ENCODE peak calls at places on chromosomes 13 and 19, in four cellular contexts. K is NT2/D1, F is GM12878, Q is H1. Y is an unnamed sample. For H3K4me1, the result is how much of the 10 kb centered on the place peaks cover.

GRCh38 chr13:101390461-101390860 is 25.8 kb downstream of the NALCN start:
- DNase-seq in K (no peak), F (no peak), Q (no peak), Y (no peak)

GRCh38 chr13:30334663-30335386 is 27.5 kb upstream of the KATNAL1 start:
- DNase-seq in K (no peak), F (no peak), Q (peak), Y (peak)

GRCh38 chr13:106306748-106307277 is 228.6 kb downstream of the EFNB2 start:
- DNase-seq in K (no peak), F (no peak), Q (no peak), Y (no peak)

GRCh38 chr13:79987323-79987722 is 353.6 kb downstream of the SPRY2 start:
- DNase-seq in K (no peak), F (no peak), Q (no peak), Y (no peak)

GRCh38 chr13:34346626-34347025 is 528.7 kb downstream of the RFC3 start:
- DNase-seq in K (no peak), F (no peak), Q (no peak), Y (no peak)

GRCh38 chr19:19162495-19162894 is 7.6 kb downstream of the MEF2B start:
- DNase-seq in K (no peak), F (no peak), Q (no peak), Y (no peak)

GRCh38 chr19:3607398-3608078 is 863 bp upstream of the TBXA2R start:
- DNase-seq in K (no peak), F (no peak), Q (peak), Y (no peak)

GRCh38 chr13:67061750-67062149 is 168.4 kb downstream of the PCDH9 start:
- DNase-seq in K (no peak), F (no peak), Q (no peak), Y (no peak)

GRCh38 chr13:51977606-51978005 is 33.6 kb downstream of the ATP7B start:
- DNase-seq in K (no peak), F (no peak), Q (no peak), Y (no peak)

GRCh38 chr13:40388617-40389016 is 277.8 kb downstream of the FOXO1 start:
- DNase-seq in K (no peak), F (peak), Q (no peak), Y (no peak)

GRCh38 chr13:27372896-27373295 is 51.5 kb upstream of the GTF3A start:
- DNase-seq in K (no peak), F (no peak), Q (no peak), Y (peak)

GRCh38 chr19:23957660-23958281 is 43.1 kb downstream of the ZNF726 start:
- DNase-seq in K (no peak), F (no peak), Q (no peak), Y (no peak)

GRCh38 chr13:59038824-59039223 is 1124.9 kb downstream of the DIAPH3 start:
- DNase-seq in K (no peak), F (no peak), Q (no peak), Y (no peak)

GRCh38 chr13:101144808-101145419 is 271.4 kb downstream of the NALCN start:
- DNase-seq in K (peak), F (peak), Q (no peak), Y (peak)

GRCh38 chr13:29505950-29506349 is 89.5 kb downstream of the SLC7A1 start:
- DNase-seq in K (no peak), F (no peak), Q (no peak), Y (no peak)

GRCh38 chr13:114268344-114269280 is 12.8 kb upstream of the UPF3A start:
- DNase-seq in K (no peak), F (no peak), Q (no peak), Y (no peak)

GRCh38 chr19:23263870-23264590 is 13.8 kb upstream of the ZNF724 start:
- DNase-seq in K (no peak), F (no peak), Q (no peak), Y (no peak)

GRCh38 chr19:4977299-4978174 is 8.6 kb downstream of the KDM4B start:
- DNase-seq in K (peak), F (no peak), Q (no peak), Y (no peak)

GRCh38 chr13:41854758-41855157 is 106.2 kb downstream of the VWA8 start:
- DNase-seq in K (no peak), F (no peak), Q (no peak), Y (no peak)

GRCh38 chr13:94217370-94217769 is 262.1 kb downstream of the DCT start:
- DNase-seq in K (no peak), F (no peak), Q (no peak), Y (no peak)

GRCh38 chr19:8731428-8732169 is 10.2 kb downstream of the OR2Z1 start:
- DNase-seq in K (no peak), F (no peak), Q (no peak), Y (no peak)

GRCh38 chr13:74074723-74075122 is 59.5 kb downstream of the KLF12 start:
- DNase-seq in K (no peak), F (no peak), Q (no peak), Y (no peak)

GRCh38 chr13:41356788-41357187 is 45.7 kb downstream of the NAA16 start:
- DNase-seq in K (no peak), F (no peak), Q (no peak), Y (no peak)

GRCh38 chr19:46269085-46269484 is 27.8 kb upstream of the HIF3A start:
- DNase-seq in K (no peak), F (no peak), Q (no peak), Y (no peak)

GRCh38 chr13:75587679-75588078 is 38.1 kb downstream of the UCHL3 start:
- DNase-seq in K (peak), F (no peak), Q (no peak), Y (peak)

GRCh38 chr13:23817833-23818232 is 71.4 kb downstream of the MIPEP start:
- DNase-seq in K (no peak), F (no peak), Q (no peak), Y (no peak)

GRCh38 chr13:77740931-77741586 is 43.6 kb downstream of the SLAIN1 start:
- DNase-seq in K (no peak), F (no peak), Q (no peak), Y (no peak)

GRCh38 chr19:3670796-3671679 is 29.2 kb downstream of the PIP5K1C start:
- DNase-seq in K (no peak), F (no peak), Q (no peak), Y (no peak)

GRCh38 chr13:30341815-30342570 is 34.6 kb upstream of the KATNAL1 start:
- DNase-seq in K (no peak), F (no peak), Q (no peak), Y (no peak)

GRCh38 chr13:63636231-63636993 is 2220.8 kb upstream of the PCDH20 start:
- DNase-seq in K (no peak), F (peak), Q (no peak), Y (no peak)

GRCh38 chr19:2550431-2551171 is 74.7 kb downstream of the GADD45B start:
- DNase-seq in K (no peak), F (no peak), Q (no peak), Y (no peak)

GRCh38 chr19:48656840-48657474 is 11.0 kb upstream of the CA11 start:
- DNase-seq in K (no peak), F (no peak), Q (no peak), Y (no peak)

GRCh38 chr13:76663941-76664340 is 222.3 kb downstream of the KCTD12 start:
- DNase-seq in K (no peak), F (no peak), Q (no peak), Y (no peak)

GRCh38 chr19:30214651-30215051 is 157.5 kb upstream of the ZNF536 start:
- DNase-seq in K (no peak), F (peak), Q (peak), Y (no peak)

GRCh38 chr19:3450796-3451411 is 29.4 kb downstream of the SMIM24 start:
- DNase-seq in K (no peak), F (no peak), Q (no peak), Y (peak)

GRCh38 chr13:110137677-110138008 is 169.3 kb downstream of the COL4A1 start:
- DNase-seq in K (no peak), F (no peak), Q (no peak), Y (peak)

GRCh38 chr13:50948576-50948975 is 39.0 kb downstream of the RNASEH2B start:
- DNase-seq in K (no peak), F (no peak), Q (no peak), Y (no peak)

GRCh38 chr13:50950808-50951207 is 41.2 kb downstream of the RNASEH2B start:
- DNase-seq in K (no peak), F (no peak), Q (no peak), Y (no peak)

GRCh38 chr13:50941146-50941545 is 31.6 kb downstream of the RNASEH2B start:
- DNase-seq in K (no peak), F (no peak), Q (no peak), Y (no peak)

GRCh38 chr13:50942630-50943311 is 33.2 kb downstream of the RNASEH2B start:
- DNase-seq in K (no peak), F (no peak), Q (no peak), Y (no peak)

GRCh38 chr13:50945669-50946068 is 36.1 kb downstream of the RNASEH2B start:
- DNase-seq in K (no peak), F (no peak), Q (no peak), Y (no peak)
- H3K4me1 ChIP-seq in K (under half), F (under half), Q (under half), Y (under half)

GRCh38 chr19:879711-880438 is 13.1 kb downstream of the MED16 start:
- DNase-seq in K (no peak), F (no peak), Q (no peak), Y (no peak)
- TF ChIP-seq SUZ12 in K (no peak), F (no peak), Q (no peak), Y (no peak)

DNA sequence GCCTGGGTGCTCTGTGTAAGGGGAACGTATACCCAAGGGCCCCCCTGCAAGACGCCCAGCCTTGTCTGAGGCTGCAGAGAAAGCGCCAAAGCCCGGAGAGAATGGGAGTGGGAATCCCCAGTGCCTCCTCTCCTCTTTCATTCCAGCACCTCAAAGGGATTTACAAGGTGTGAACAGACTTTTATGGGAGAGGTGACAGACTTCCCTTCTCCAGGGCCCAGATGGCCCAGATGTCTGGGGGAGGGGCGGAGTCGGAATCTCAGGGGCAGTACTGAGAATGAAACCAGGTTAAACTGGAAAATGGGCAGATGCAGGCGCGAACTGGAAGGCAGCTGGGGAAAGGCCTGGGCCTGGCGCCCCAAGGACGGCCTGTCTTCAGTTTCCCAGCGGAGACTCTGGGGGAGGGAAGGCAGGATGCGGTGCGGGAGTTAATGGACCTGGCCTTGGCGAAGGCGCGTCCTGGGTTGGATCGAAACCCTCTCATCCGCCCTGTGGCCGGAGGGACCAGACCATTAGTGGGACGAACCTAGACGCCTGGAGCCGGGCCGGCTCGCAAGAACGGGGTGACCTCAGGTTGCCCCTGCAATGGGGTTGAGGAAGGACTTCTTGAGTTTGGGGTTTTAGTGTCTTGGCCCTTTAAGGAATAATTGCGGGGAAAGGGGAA is 622 bp upstream of the TRIP10 start:
- DNase-seq in K (no peak), F (no peak), Q (peak), Y (no peak)
- H3K4me1 ChIP-seq in K (under half), F (under half), Q (under half), Y (half or more)

GRCh38 chr19:10587839-10588150 is 683 bp upstream of the AP1M2 start:
- DNase-seq in K (no peak), F (no peak), Q (no peak), Y (no peak)

GRCh38 chr19:10583021-10583776 is 3.9 kb downstream of the AP1M2 start:
- DNase-seq in K (no peak), F (no peak), Q (no peak), Y (no peak)

GRCh38 chr19:10593148-10593547 is 6.0 kb upstream of the AP1M2 start:
- DNase-seq in K (no peak), F (no peak), Q (no peak), Y (no peak)

GRCh38 chr19:10586396-10586795 is 716 bp downstream of the AP1M2 start:
- DNase-seq in K (no peak), F (no peak), Q (no peak), Y (no peak)

GRCh38 chr19:10587022-10587838 is at the start of gene AP1M2:
- DNase-seq in K (no peak), F (no peak), Q (peak), Y (no peak)
- TF ChIP-seq SUZ12 in K (no peak), F (no peak), Q (no peak), Y (no peak)

GRCh38 chr13:46676378-46676725 is 120.6 kb downstream of the ESD start:
- DNase-seq in K (no peak), F (no peak), Q (no peak), Y (no peak)
- H3K4me1 ChIP-seq in K (under half), F (under half), Q (under half), Y (half or more)

Y was measured in HepG2.